ENCODE peak calls at places on chromosome 7, in four cellular contexts. One of them, this sample, is unnamed.

GRCh38 chr7:39353615-39354376 is 212.4 kb upstream of the YAE1 start:
- DNase-seq in endothelial cell of umbilical vein: peak; percentile 37
- DNase-seq in ovary: peak; percentile 43
- DNase-seq in adrenal gland: peak; percentile 28
- DNase-seq in this sample: peak; percentile 60

GRCh38 chr7:92834661-92835139 is 1.7 kb downstream of the CDK6 start:
- DNase-seq in endothelial cell of umbilical vein: peak; percentile 28
- DNase-seq in ovary: peak; percentile 56
- DNase-seq in adrenal gland: peak; percentile 34
- DNase-seq in this sample: peak; percentile 25

GRCh38 chr7:149621776-149622175 is 124.2 kb upstream of the ZNF746 start:
- DNase-seq in endothelial cell of umbilical vein: no peak
- DNase-seq in ovary: no peak
- DNase-seq in adrenal gland: no peak
- DNase-seq in this sample: no peak

GRCh38 chr7:104397442-104397841 is 69.0 kb downstream of the LHFPL3 start:
- DNase-seq in endothelial cell of umbilical vein: no peak
- DNase-seq in ovary: no peak
- DNase-seq in adrenal gland: no peak
- DNase-seq in this sample: no peak

GRCh38 chr7:131123991-131124629 is 203.6 kb upstream of the MKLN1 start:
- DNase-seq in endothelial cell of umbilical vein: no peak
- DNase-seq in ovary: no peak
- DNase-seq in adrenal gland: no peak
- DNase-seq in this sample: no peak

GRCh38 chr7:74217455-74218342 is 7.9 kb downstream of the LAT2 start:
- DNase-seq in endothelial cell of umbilical vein: no peak
- DNase-seq in ovary: no peak
- DNase-seq in adrenal gland: no peak
- DNase-seq in this sample: no peak

GRCh38 chr7:117572826-117573620 is 93.2 kb downstream of the CFTR start:
- DNase-seq in endothelial cell of umbilical vein: no peak
- DNase-seq in ovary: no peak
- DNase-seq in adrenal gland: no peak
- DNase-seq in this sample: no peak

GRCh38 chr7:73329861-73330581 is 2.1 kb downstream of the FKBP6 start:
- DNase-seq in endothelial cell of umbilical vein: peak; percentile 20
- DNase-seq in ovary: no peak
- DNase-seq in adrenal gland: no peak
- DNase-seq in this sample: peak; percentile 20

GRCh38 chr7:25982684-25983083 is 169.3 kb upstream of the NFE2L3 start:
- DNase-seq in endothelial cell of umbilical vein: no peak
- DNase-seq in ovary: no peak
- DNase-seq in adrenal gland: no peak
- DNase-seq in this sample: no peak

GRCh38 chr7:106313966-106314365 is 29.2 kb upstream of the NAMPT start:
- DNase-seq in endothelial cell of umbilical vein: no peak
- DNase-seq in ovary: no peak
- DNase-seq in adrenal gland: no peak
- DNase-seq in this sample: no peak

GRCh38 chr7:27636326-27637006 is 26.2 kb downstream of the HIBADH start:
- DNase-seq in endothelial cell of umbilical vein: no peak
- DNase-seq in ovary: no peak
- DNase-seq in adrenal gland: no peak
- DNase-seq in this sample: no peak

GRCh38 chr7:127047521-127047920 is 205.2 kb downstream of the GRM8 start:
- DNase-seq in endothelial cell of umbilical vein: no peak
- DNase-seq in ovary: no peak
- DNase-seq in adrenal gland: no peak
- DNase-seq in this sample: no peak

GRCh38 chr7:23685770-23686169 is 5.8 kb downstream of the FAM221A start:
- DNase-seq in endothelial cell of umbilical vein: no peak
- DNase-seq in ovary: no peak
- DNase-seq in adrenal gland: no peak
- DNase-seq in this sample: no peak

GRCh38 chr7:424301-424935 is 95.2 kb downstream of the PDGFA start:
- DNase-seq in endothelial cell of umbilical vein: no peak
- DNase-seq in ovary: no peak
- DNase-seq in adrenal gland: no peak
- DNase-seq in this sample: no peak

GRCh38 chr7:116650436-116650835 is 21.6 kb upstream of the MET start:
- DNase-seq in endothelial cell of umbilical vein: no peak
- DNase-seq in ovary: no peak
- DNase-seq in adrenal gland: no peak
- DNase-seq in this sample: no peak

GRCh38 chr7:8051998-8052397 is 83.4 kb downstream of the GLCCI1 start:
- DNase-seq in endothelial cell of umbilical vein: no peak
- DNase-seq in ovary: no peak
- DNase-seq in adrenal gland: no peak
- DNase-seq in this sample: no peak

GRCh38 chr7:149773446-149774236 is at the start of gene ZNF467:
- DNase-seq in endothelial cell of umbilical vein: peak; percentile 27
- DNase-seq in ovary: peak; percentile 79
- DNase-seq in adrenal gland: peak; percentile 81
- DNase-seq in this sample: peak; percentile 83

GRCh38 chr7:154735766-154736165 is 267.2 kb downstream of the PAXIP1 start:
- DNase-seq in endothelial cell of umbilical vein: no peak
- DNase-seq in ovary: no peak
- DNase-seq in adrenal gland: no peak
- DNase-seq in this sample: no peak

GRCh38 chr7:13903997-13904396 is 85.5 kb downstream of the ETV1 start:
- DNase-seq in endothelial cell of umbilical vein: no peak
- DNase-seq in ovary: no peak
- DNase-seq in adrenal gland: no peak
- DNase-seq in this sample: no peak

GRCh38 chr7:149720372-149721083 is 52.9 kb downstream of the ZNF467 start:
- DNase-seq in endothelial cell of umbilical vein: no peak
- DNase-seq in ovary: no peak
- DNase-seq in adrenal gland: peak; percentile 54
- DNase-seq in this sample: peak; percentile 94

GRCh38 chr7:87435546-87435945 is 39.9 kb downstream of the ABCB4 start:
- DNase-seq in endothelial cell of umbilical vein: no peak
- DNase-seq in ovary: no peak
- DNase-seq in adrenal gland: no peak
- DNase-seq in this sample: no peak

GRCh38 chr7:105015631-105015965 is 1.6 kb downstream of the KMT2E start:
- DNase-seq in endothelial cell of umbilical vein: peak; percentile 58
- DNase-seq in ovary: no peak
- DNase-seq in adrenal gland: no peak
- DNase-seq in this sample: no peak

GRCh38 chr7:74190259-74190658 is 16.1 kb downstream of the EIF4H start:
- DNase-seq in endothelial cell of umbilical vein: no peak
- DNase-seq in ovary: no peak
- DNase-seq in adrenal gland: no peak
- DNase-seq in this sample: no peak

GRCh38 chr7:17516768-17517167 is 218.3 kb downstream of the AHR start:
- DNase-seq in endothelial cell of umbilical vein: no peak
- DNase-seq in ovary: no peak
- DNase-seq in adrenal gland: no peak
- DNase-seq in this sample: no peak

GRCh38 chr7:127383123-127383835 is 9.2 kb downstream of the ZNF800 start:
- DNase-seq in endothelial cell of umbilical vein: peak; percentile 9
- DNase-seq in ovary: no peak
- DNase-seq in adrenal gland: no peak
- DNase-seq in this sample: no peak

GRCh38 chr7:5681979-5682546 is 99.4 kb downstream of the RNF216 start:
- DNase-seq in endothelial cell of umbilical vein: no peak
- DNase-seq in ovary: no peak
- DNase-seq in adrenal gland: no peak
- DNase-seq in this sample: no peak

GRCh38 chr7:110590415-110590814 is 500.5 kb upstream of the LRRN3 start:
- DNase-seq in endothelial cell of umbilical vein: no peak
- DNase-seq in ovary: no peak
- DNase-seq in adrenal gland: no peak
- DNase-seq in this sample: no peak

GRCh38 chr7:79452032-79452494 is 1.4 kb downstream of the MAGI2 start:
- DNase-seq in endothelial cell of umbilical vein: peak; percentile 88
- DNase-seq in ovary: peak; percentile 90
- DNase-seq in adrenal gland: peak; percentile 92
- DNase-seq in this sample: peak; percentile 46

GRCh38 chr7:92603089-92603445 is 12.9 kb upstream of the FAM133B start:
- DNase-seq in endothelial cell of umbilical vein: no peak
- DNase-seq in ovary: no peak
- DNase-seq in adrenal gland: no peak
- DNase-seq in this sample: no peak

GRCh38 chr7:140230517-140230861 is 53.7 kb upstream of the KDM7A start:
- DNase-seq in endothelial cell of umbilical vein: no peak
- DNase-seq in ovary: peak; percentile 26
- DNase-seq in adrenal gland: no peak
- DNase-seq in this sample: peak; percentile 22

GRCh38 chr7:26440253-26440992 is 148.8 kb downstream of the SNX10 start:
- DNase-seq in endothelial cell of umbilical vein: no peak
- DNase-seq in ovary: no peak
- DNase-seq in adrenal gland: no peak
- DNase-seq in this sample: no peak

GRCh38 chr7:93414574-93414973 is 159.9 kb downstream of the CALCR start:
- DNase-seq in endothelial cell of umbilical vein: no peak
- DNase-seq in ovary: no peak
- DNase-seq in adrenal gland: no peak
- DNase-seq in this sample: no peak

GRCh38 chr7:67937717-67938191 is 941.1 kb downstream of the TYW1 start:
- DNase-seq in endothelial cell of umbilical vein: no peak
- DNase-seq in ovary: peak; percentile 17
- DNase-seq in adrenal gland: peak; percentile 71
- DNase-seq in this sample: peak; percentile 36

GRCh38 chr7:130921391-130922180 is 187.6 kb upstream of the KLF14 start:
- DNase-seq in endothelial cell of umbilical vein: peak; percentile 91
- DNase-seq in ovary: peak; percentile 66
- DNase-seq in adrenal gland: peak; percentile 66
- DNase-seq in this sample: peak; percentile 51

GRCh38 chr7:40680657-40681056 is 545.9 kb downstream of the SUGCT start:
- DNase-seq in endothelial cell of umbilical vein: peak; percentile 31
- DNase-seq in ovary: no peak
- DNase-seq in adrenal gland: no peak
- DNase-seq in this sample: no peak

GRCh38 chr7:5408777-5409176 is 14.9 kb downstream of the TNRC18 start:
- DNase-seq in endothelial cell of umbilical vein: peak; percentile 46
- DNase-seq in ovary: no peak
- DNase-seq in adrenal gland: no peak
- DNase-seq in this sample: no peak

GRCh38 chr7:134708692-134709091 is 62.0 kb downstream of the BPGM start:
- DNase-seq in endothelial cell of umbilical vein: no peak
- DNase-seq in ovary: no peak
- DNase-seq in adrenal gland: no peak
- DNase-seq in this sample: no peak

GRCh38 chr7:134712196-134712595 is 65.5 kb downstream of the BPGM start:
- DNase-seq in endothelial cell of umbilical vein: no peak
- DNase-seq in ovary: no peak
- DNase-seq in adrenal gland: no peak
- DNase-seq in this sample: no peak

GRCh38 chr7:134709197-134709596 is 62.5 kb downstream of the BPGM start:
- DNase-seq in endothelial cell of umbilical vein: peak; percentile 31
- DNase-seq in ovary: no peak
- DNase-seq in adrenal gland: no peak
- DNase-seq in this sample: no peak

GRCh38 chr7:134710511-134710853 is 63.8 kb downstream of the BPGM start:
- DNase-seq in endothelial cell of umbilical vein: no peak
- DNase-seq in ovary: no peak
- DNase-seq in adrenal gland: no peak
- DNase-seq in this sample: no peak

DNA sequence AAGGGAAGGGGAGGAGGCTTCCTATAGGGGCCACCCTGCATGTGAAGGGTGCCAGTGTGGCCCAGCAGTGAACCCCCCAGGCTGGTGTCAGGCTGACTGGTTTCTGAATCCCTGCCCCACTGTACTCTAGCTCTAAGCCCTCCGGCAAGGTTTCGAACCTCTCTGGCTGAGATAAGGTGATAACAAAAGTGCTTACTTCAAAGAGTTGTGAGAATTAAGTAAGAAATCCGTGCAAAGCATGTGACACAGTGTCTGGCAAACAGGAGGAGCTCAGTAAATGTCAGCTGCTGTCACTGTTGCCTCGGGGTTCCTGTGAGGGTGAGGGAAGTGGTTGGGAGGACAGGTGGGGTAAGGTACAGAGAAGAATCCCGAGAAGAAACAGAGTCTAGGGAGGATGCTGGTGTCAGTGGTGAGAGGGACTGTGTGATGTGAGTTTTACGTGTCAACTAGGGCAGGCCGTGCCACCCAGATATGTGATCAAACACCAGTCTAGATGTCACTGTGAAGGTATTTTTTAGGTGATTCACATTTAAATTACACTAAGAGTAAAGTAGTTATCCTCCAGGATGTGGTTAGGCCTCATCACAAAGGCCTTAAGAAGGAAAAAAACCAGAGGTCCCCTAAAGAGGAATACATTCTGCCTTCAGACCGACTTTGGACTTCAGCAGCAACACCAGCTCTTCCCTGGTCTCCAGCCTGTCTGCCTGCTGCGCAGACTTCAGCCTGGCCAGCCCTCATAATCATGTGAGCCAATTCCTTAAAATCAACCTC is 64.4 kb downstream of the BPGM start:
- DNase-seq in endothelial cell of umbilical vein: no peak
- DNase-seq in ovary: no peak
- DNase-seq in adrenal gland: no peak
- DNase-seq in this sample: no peak
- TF ChIP-seq POLR2A in endothelial cell of umbilical vein: no peak
- TF ChIP-seq POLR2A in ovary: no peak
- TF ChIP-seq POLR2A in adrenal gland: no peak
- TF ChIP-seq POLR2A in this sample: no peak

GRCh38 chr7:31465285-31465684 is 48.6 kb upstream of the ITPRID1 start:
- DNase-seq in endothelial cell of umbilical vein: no peak
- DNase-seq in ovary: no peak
- DNase-seq in adrenal gland: no peak
- DNase-seq in this sample: no peak
- H3K27me3 ChIP-seq in endothelial cell of umbilical vein: no peaks in the 10 kb centered on the region
- H3K27me3 ChIP-seq in ovary: no peaks in the 10 kb centered on the region
- H3K27me3 ChIP-seq in adrenal gland: no peaks in the 10 kb centered on the region
- H3K27me3 ChIP-seq in this sample: no peaks in the 10 kb centered on the region

GRCh38 chr7:1883834-1884582 is 213.9 kb downstream of the ELFN1 start:
- DNase-seq in endothelial cell of umbilical vein: no peak
- DNase-seq in ovary: no peak
- DNase-seq in adrenal gland: no peak
- DNase-seq in this sample: no peak
- TF ChIP-seq CTCF in endothelial cell of umbilical vein: no peak
- TF ChIP-seq CTCF in ovary: no peak
- TF ChIP-seq CTCF in adrenal gland: no peak
- TF ChIP-seq CTCF in this sample: no peak

GRCh38 chr7:47472444-47473157 is 109.3 kb downstream of the TNS3 start:
- DNase-seq in endothelial cell of umbilical vein: no peak
- DNase-seq in ovary: no peak
- DNase-seq in adrenal gland: no peak
- DNase-seq in this sample: no peak

GRCh38 chr7:47471358-47471703 is 110.6 kb downstream of the TNS3 start:
- DNase-seq in endothelial cell of umbilical vein: no peak
- DNase-seq in ovary: no peak
- DNase-seq in adrenal gland: no peak
- DNase-seq in this sample: no peak

GRCh38 chr7:47471831-47472230 is 110.1 kb downstream of the TNS3 start:
- DNase-seq in endothelial cell of umbilical vein: no peak
- DNase-seq in ovary: no peak
- DNase-seq in adrenal gland: no peak
- DNase-seq in this sample: no peak

GRCh38 chr7:47473499-47474210 is 108.3 kb downstream of the TNS3 start:
- DNase-seq in endothelial cell of umbilical vein: no peak
- DNase-seq in ovary: no peak
- DNase-seq in adrenal gland: no peak
- DNase-seq in this sample: peak; percentile 54

GRCh38 chr7:47470567-47471357 is 111.1 kb downstream of the TNS3 start:
- DNase-seq in endothelial cell of umbilical vein: no peak
- DNase-seq in ovary: no peak
- DNase-seq in adrenal gland: peak; percentile 68
- DNase-seq in this sample: peak; percentile 94
- TF ChIP-seq POLR2A in endothelial cell of umbilical vein: no peak
- TF ChIP-seq POLR2A in ovary: no peak
- TF ChIP-seq POLR2A in adrenal gland: no peak
- TF ChIP-seq POLR2A in this sample: peak; percentile 79